ENCODE peak calls at places on chromosome 4, in four cellular contexts. I is putamen, O is GM23248, P is nucleus accumbens. S is an unnamed sample.

GRCh38 chr4:56234098-56234497 is 153.2 kb downstream of the AASDH start:
- DNase-seq in I (no peak), P (no peak), O (no peak), S (no peak)

GRCh38 chr4:5511791-5512190 is 196.6 kb downstream of the EVC2 start:
- DNase-seq in P (no peak), I (no peak), O (peak; percentile 70), S (no peak)

GRCh38 chr4:186725422-186726149 is 1.9 kb upstream of the FAT1 start:
- DNase-seq in I (peak; percentile 67), P (peak; percentile 69), O (peak; percentile 93), S (peak; percentile 76)

GRCh38 chr4:87901426-87901825 is 68.7 kb downstream of the MEPE start:
- DNase-seq in P (no peak), I (no peak), O (peak; percentile 21), S (no peak)

GRCh38 chr4:53656421-53656981 is 65.2 kb upstream of the LNX1 start:
- DNase-seq in P (no peak), O (peak; percentile 86), I (no peak), S (no peak)

GRCh38 chr4:183398298-183399129 is 45.9 kb upstream of the CDKN2AIP start:
- DNase-seq in O (peak; percentile 92), I (peak; percentile 53), P (peak; percentile 54), S (peak; percentile 83)

GRCh38 chr4:16194199-16194598 is 32.1 kb downstream of the TAPT1 start:
- DNase-seq in I (no peak), O (peak; percentile 63), P (no peak), S (no peak)

GRCh38 chr4:25253072-25253447 is 19.2 kb downstream of the PI4K2B start:
- DNase-seq in I (no peak), P (no peak), O (no peak), S (no peak)

GRCh38 chr4:81471361-81472248 is at the start of gene RASGEF1B:
- DNase-seq in P (peak; percentile 87), O (peak; percentile 87), I (peak; percentile 95), S (peak; percentile 95)

GRCh38 chr4:114364857-114365256 is 233.8 kb upstream of the UGT8 start:
- DNase-seq in I (no peak), O (peak; percentile 79), P (no peak), S (no peak)

GRCh38 chr4:14168919-14169318 is 541.4 kb upstream of the BOD1L1 start:
- DNase-seq in I (no peak), P (no peak), O (peak; percentile 94), S (no peak)

GRCh38 chr4:37767546-37767945 is 58.9 kb upstream of the PGM2 start:
- DNase-seq in P (no peak), O (peak; percentile 32), I (no peak), S (no peak)

GRCh38 chr4:71429962-71430361 is 91.1 kb downstream of the SLC4A4 start:
- DNase-seq in I (no peak), O (no peak), P (no peak), S (no peak)

GRCh38 chr4:4457803-4458550 is 71.1 kb downstream of the NSG1 start:
- DNase-seq in P (no peak), I (no peak), O (peak; percentile 87), S (no peak)

GRCh38 chr4:11954093-11954492 is 525.4 kb upstream of the HS3ST1 start:
- DNase-seq in P (no peak), O (peak; percentile 3), I (peak; percentile 17), S (peak; percentile 56)

GRCh38 chr4:177921715-177922114 is 479.5 kb upstream of the AGA start:
- DNase-seq in P (no peak), I (no peak), O (no peak), S (no peak)

GRCh38 chr4:144801731-144802130 is 155.8 kb downstream of the HHIP start:
- DNase-seq in I (no peak), P (no peak), O (no peak), S (no peak)

GRCh38 chr4:184668096-184668495 is 18.6 kb downstream of the PRIMPOL start:
- DNase-seq in I (no peak), P (no peak), O (no peak), S (no peak)

GRCh38 chr4:101252721-101253120 is 94.6 kb downstream of the PPP3CA start:
- DNase-seq in I (no peak), O (peak; percentile 39), P (no peak), S (no peak)

GRCh38 chr4:173504181-173504503 is 25.9 kb downstream of the HAND2 start:
- DNase-seq in I (no peak), P (no peak), O (no peak), S (no peak)

GRCh38 chr4:73429118-73429517 is 6.9 kb upstream of the AFP start:
- DNase-seq in I (no peak), P (no peak), O (no peak), S (no peak)

GRCh38 chr4:38800956-38801450 is 3.6 kb downstream of the TLR1 start:
- DNase-seq in I (no peak), O (no peak), P (no peak), S (no peak)

GRCh38 chr4:82785248-82786003 is 13.2 kb downstream of the SCD5 start:
- DNase-seq in I (no peak), O (peak; percentile 96), P (no peak), S (peak; percentile 66)

GRCh38 chr4:138311771-138312535 is 69.8 kb upstream of the SLC7A11 start:
- DNase-seq in P (no peak), O (peak; percentile 56), I (no peak), S (no peak)

GRCh38 chr4:13635281-13635799 is 7.8 kb upstream of the BOD1L1 start:
- DNase-seq in P (no peak), O (peak; percentile 66), I (no peak), S (peak; percentile 24)

GRCh38 chr4:159141193-159141592 is 38.3 kb downstream of the RAPGEF2 start:
- DNase-seq in O (peak; percentile 5), I (no peak), P (no peak), S (no peak)

GRCh38 chr4:53450773-53451172 is 73.3 kb downstream of the FIP1L1 start:
- DNase-seq in O (peak; percentile 68), P (no peak), I (no peak), S (no peak)

GRCh38 chr4:185796176-185796575 is 15.8 kb downstream of the SORBS2 start:
- DNase-seq in P (no peak), O (no peak), I (no peak), S (no peak)

GRCh38 chr4:123564758-123565346 is 168.3 kb downstream of the SPRY1 start:
- DNase-seq in I (no peak), P (no peak), O (peak; percentile 79), S (peak; percentile 73)

GRCh38 chr4:1347410-1347864 is 429 bp downstream of the UVSSA start:
- DNase-seq in P (peak; percentile 52), O (peak; percentile 96), I (peak; percentile 45), S (peak; percentile 41)